ENCODE peak calls at places on chromosomes 1 and 21, in ten cellular contexts. T, K, W, X, I, P, R, S, A and Q are unnamed samples.

GRCh38 chr1:66333463-66334232 is 200.3 kb upstream of the SGIP1 start:
- DNase-seq in S (no peak), K (no peak), T (no peak), X (no peak), A (no peak), I (no peak), W (no peak), P (no peak), R (no peak), Q (peak; percentile 12)

GRCh38 chr1:215022204-215022603 is 60.3 kb upstream of the KCNK2 start:
- DNase-seq in R (no peak), X (no peak), P (no peak), W (no peak), S (no peak), A (no peak), I (no peak), T (no peak), K (no peak), Q (no peak)

GRCh38 chr1:117275055-117275454 is 64.3 kb upstream of the VTCN1 start:
- DNase-seq in A (no peak), K (no peak), R (no peak), S (no peak), T (no peak), X (no peak), P (no peak), I (no peak), W (no peak), Q (no peak)

GRCh38 chr1:28835237-28835650 is 23.3 kb downstream of the OPRD1 start:
- DNase-seq in K (no peak), W (no peak), I (no peak), S (peak; percentile 95), A (no peak), R (no peak), T (no peak), X (no peak), P (no peak), Q (no peak)

GRCh38 chr1:15064217-15064929 is 89.2 kb upstream of the TMEM51 start:
- DNase-seq in A (no peak), R (no peak), K (peak; percentile 61), X (peak; percentile 42), P (no peak), I (no peak), S (no peak), W (no peak), T (no peak), Q (no peak)

GRCh38 chr1:87084247-87084836 is 169.9 kb downstream of the HS2ST1 start:
- DNase-seq in T (no peak), W (no peak), A (no peak), K (peak; percentile 13), X (no peak), I (peak; percentile 42), R (no peak), S (peak; percentile 44), P (peak; percentile 50), Q (peak; percentile 67)

GRCh38 chr1:197691816-197692215 is 83.5 kb downstream of the DENND1B start:
- DNase-seq in A (no peak), T (no peak), P (no peak), X (no peak), S (no peak), I (no peak), R (no peak), W (no peak), K (no peak), Q (no peak)

GRCh38 chr1:56550132-56550531 is 29.2 kb downstream of the PLPP3 start:
- DNase-seq in R (no peak), S (no peak), T (no peak), X (peak; percentile 72), A (no peak), I (peak; percentile 76), P (no peak), K (no peak), W (no peak), Q (no peak)

GRCh38 chr1:27481994-27482620 is 7.9 kb downstream of the WASF2 start:
- DNase-seq in A (no peak), S (no peak), W (no peak), X (no peak), P (no peak), K (no peak), T (no peak), R (no peak), I (no peak), Q (no peak)

GRCh38 chr1:64923294-64923718 is 43.0 kb downstream of the JAK1 start:
- DNase-seq in K (no peak), X (no peak), T (no peak), S (no peak), A (no peak), I (no peak), P (no peak), W (no peak), R (no peak), Q (no peak)

GRCh38 chr1:28115267-28115666 is 26.9 kb upstream of the EYA3 start:
- DNase-seq in R (no peak), K (no peak), P (no peak), X (no peak), A (no peak), T (no peak), I (peak; percentile 54), S (no peak), W (no peak), Q (peak; percentile 72)

GRCh38 chr1:167762061-167762746 is 40.4 kb downstream of the MPZL1 start:
- DNase-seq in P (no peak), S (no peak), A (no peak), T (no peak), W (no peak), X (no peak), R (no peak), K (no peak), I (no peak), Q (no peak)

GRCh38 chr1:214550339-214551051 is 907 bp downstream of the PTPN14 start:
- DNase-seq in S (no peak), X (no peak), W (no peak), I (no peak), A (no peak), R (no peak), K (peak; percentile 50), P (no peak), T (peak; percentile 41), Q (no peak)

GRCh38 chr1:185733818-185734709 is at the start of gene HMCN1:
- DNase-seq in K (peak; percentile 24), I (peak; percentile 18), T (peak; percentile 81), P (peak; percentile 49), A (no peak), X (peak; percentile 93), R (peak; percentile 65), W (peak; percentile 49), S (peak; percentile 54), Q (peak; percentile 40)

GRCh38 chr1:11550664-11551283 is 71.8 kb downstream of the DISP3 start:
- DNase-seq in X (peak; percentile 86), I (peak; percentile 64), W (peak; percentile 6), R (peak; percentile 75), A (peak; percentile 33), P (peak; percentile 61), K (peak; percentile 82), S (no peak), T (peak; percentile 86), Q (peak; percentile 85)

GRCh38 chr1:230339033-230339432 is 87.1 kb downstream of the PGBD5 start:
- DNase-seq in W (no peak), S (no peak), A (no peak), I (no peak), X (no peak), T (no peak), P (no peak), R (no peak), K (no peak), Q (no peak)

GRCh38 chr21:17903029-17903806 is 84.1 kb upstream of the C21orf91 start:
- DNase-seq in P (peak; percentile 52), X (no peak), T (no peak), R (no peak), K (peak; percentile 20), S (peak; percentile 63), A (peak; percentile 20), W (no peak), I (peak; percentile 86), Q (peak; percentile 33)

GRCh38 chr1:29196863-29197589 is 15.3 kb upstream of the SRSF4 start:
- DNase-seq in K (no peak), X (no peak), P (no peak), T (no peak), W (no peak), A (peak; percentile 92), S (no peak), R (peak; percentile 2), I (no peak), Q (no peak)

GRCh38 chr1:247421074-247421473 is 5.1 kb downstream of the NLRP3 start:
- DNase-seq in I (no peak), K (no peak), X (no peak), T (no peak), P (no peak), A (no peak), W (no peak), S (no peak), R (no peak), Q (no peak)

GRCh38 chr1:243946946-243947345 is 96.9 kb upstream of the AKT3 start:
- DNase-seq in T (no peak), S (no peak), X (peak; percentile 76), W (no peak), I (peak; percentile 47), K (no peak), A (no peak), P (no peak), R (no peak), Q (no peak)

GRCh38 chr1:246187834-246188372 is 319.2 kb downstream of the SMYD3 start:
- DNase-seq in R (no peak), X (no peak), I (no peak), P (no peak), K (no peak), W (no peak), T (no peak), A (no peak), S (no peak), Q (no peak)

GRCh38 chr1:212247179-212247721 is 38.0 kb upstream of the PPP2R5A start:
- DNase-seq in I (no peak), A (peak; percentile 46), W (no peak), R (no peak), K (no peak), T (no peak), P (no peak), X (no peak), S (no peak), Q (no peak)

GRCh38 chr1:157369808-157370521 is 182.3 kb downstream of the FCRL5 start:
- DNase-seq in S (peak; percentile 46), X (peak; percentile 71), T (peak; percentile 56), P (peak; percentile 40), K (peak; percentile 32), R (no peak), W (peak; percentile 20), I (peak; percentile 67), A (peak; percentile 7), Q (peak; percentile 52)

GRCh38 chr1:221069956-221070355 is 190.7 kb downstream of the HLX start:
- DNase-seq in X (no peak), K (no peak), P (no peak), I (no peak), T (no peak), W (no peak), R (no peak), S (no peak), A (no peak), Q (no peak)

GRCh38 chr1:166676981-166677380 is 162.3 kb upstream of the POGK start:
- DNase-seq in W (no peak), K (no peak), A (no peak), R (no peak), S (no peak), P (no peak), X (no peak), T (no peak), I (no peak), Q (peak; percentile 5)

GRCh38 chr1:3465935-3466321 is 11.5 kb downstream of the ARHGEF16 start:
- DNase-seq in P (no peak), I (no peak), X (no peak), K (no peak), A (no peak), R (no peak), S (no peak), W (no peak), T (no peak), Q (no peak)

GRCh38 chr1:203196371-203196770 is 9.9 kb upstream of the CHI3L1 start:
- DNase-seq in P (no peak), X (peak; percentile 49), I (no peak), R (no peak), K (no peak), T (no peak), S (no peak), W (no peak), A (no peak), Q (no peak)

GRCh38 chr1:15803380-15803779 is 4.1 kb downstream of the UQCRHL start:
- DNase-seq in A (no peak), K (no peak), P (no peak), R (no peak), I (peak; percentile 14), X (peak; percentile 63), T (peak; percentile 39), W (no peak), S (no peak), Q (peak; percentile 32)